ENCODE peak calls at places on chromosomes 1 and 21, in ten cellular contexts. B is transverse colon, E is H1, J is lower lobe of right lung, H is ovary, W is Peyer's patch, I is body of pancreas, K is RWPE1, L is astrocyte of the cerebellum, Y is AG09309. P is an unnamed sample.

GRCh38 chr1:59952065-59952464 is 25.5 kb upstream of the CYP2J2 start:
- DNase-seq in W (no peak), H (no peak), E (no peak), L (no peak), B (no peak), Y (no peak), K (no peak), J (no peak), I (no peak), P (no peak)

GRCh38 chr1:2583871-2584341 is 2.7 kb upstream of the PRXL2B start:
- DNase-seq in I (peak), W (no peak), H (no peak), B (peak), L (no peak), J (peak), K (no peak), E (no peak), Y (no peak), P (no peak)

GRCh38 chr1:222028151-222028550 is 286.3 kb upstream of the DUSP10 start:
- DNase-seq in H (no peak), I (no peak), J (no peak), E (no peak), K (no peak), Y (no peak), W (no peak), B (no peak), L (no peak), P (no peak)

GRCh38 chr1:115545096-115545720 is 96.6 kb upstream of the VANGL1 start:
- DNase-seq in K (no peak), I (no peak), Y (no peak), B (no peak), J (no peak), L (no peak), H (no peak), E (no peak), W (no peak), P (no peak)

GRCh38 chr1:115665746-115666145 is 24.0 kb downstream of the VANGL1 start:
- DNase-seq in H (no peak), J (no peak), B (no peak), W (no peak), L (no peak), Y (no peak), I (no peak), E (no peak), K (no peak), P (no peak)

GRCh38 chr21:45543371-45543709 is 1.1 kb upstream of the SLC19A1 start:
- DNase-seq in I (peak), B (no peak), W (no peak), E (no peak), Y (no peak), L (no peak), H (peak), K (no peak), J (peak), P (no peak)

GRCh38 chr1:236253918-236254637 is 27.7 kb downstream of the ERO1B start:
- DNase-seq in J (no peak), E (no peak), W (no peak), Y (no peak), B (no peak), K (no peak), H (no peak), L (no peak), I (no peak), P (no peak)

GRCh38 chr21:37043818-37044217 is 29.1 kb downstream of the PIGP start:
- DNase-seq in K (no peak), J (no peak), W (no peak), H (no peak), E (no peak), Y (no peak), I (no peak), B (no peak), L (no peak), P (no peak)

GRCh38 chr1:58908539-58909161 is 124.8 kb upstream of the JUN start:
- DNase-seq in K (no peak), W (no peak), H (no peak), B (no peak), E (no peak), J (no peak), L (no peak), I (no peak), Y (peak), P (no peak)

GRCh38 chr1:204081156-204081790 is 8.4 kb downstream of the SOX13 start:
- DNase-seq in J (no peak), K (no peak), B (no peak), L (no peak), E (no peak), Y (no peak), H (no peak), I (no peak), W (no peak), P (no peak)

GRCh38 chr1:25748531-25749205 is 51.3 kb upstream of the SELENON start:
- DNase-seq in L (no peak), H (no peak), I (no peak), B (no peak), W (no peak), Y (no peak), E (no peak), J (no peak), K (peak), P (no peak)

GRCh38 chr1:46300673-46301405 is 2.6 kb downstream of the LRRC41 start:
- DNase-seq in J (no peak), L (no peak), B (no peak), H (no peak), E (no peak), I (no peak), W (no peak), Y (no peak), K (no peak), P (no peak)

GRCh38 chr1:39063191-39063590 is 37.0 kb downstream of the NDUFS5 start:
- DNase-seq in H (no peak), E (no peak), J (peak), W (no peak), Y (no peak), K (no peak), L (no peak), I (no peak), B (no peak), P (no peak)

GRCh38 chr1:25556791-25557476 is 13.5 kb downstream of the LDLRAP1 start:
- DNase-seq in B (peak), E (no peak), H (no peak), J (no peak), K (peak), W (no peak), I (no peak), L (peak), Y (no peak), P (peak)

GRCh38 chr1:59705849-59706599 is 108.7 kb upstream of the HOOK1 start:
- DNase-seq in Y (peak), H (no peak), J (no peak), B (no peak), E (no peak), I (no peak), K (no peak), W (no peak), L (no peak), P (no peak)

GRCh38 chr1:43530483-43531452 is at the start of gene PTPRF:
- DNase-seq in E (peak), L (no peak), K (peak), H (peak), J (peak), I (peak), W (no peak), Y (no peak), B (peak), P (no peak)

GRCh38 chr1:59504281-59504680 is 207.4 kb downstream of the FGGY start:
- DNase-seq in B (no peak), H (no peak), W (no peak), I (no peak), E (no peak), J (no peak), L (no peak), K (no peak), Y (no peak), P (no peak)

GRCh38 chr1:53112861-53113260 is 29.6 kb downstream of the SLC1A7 start:
- DNase-seq in L (no peak), H (no peak), Y (no peak), E (no peak), K (no peak), W (no peak), B (no peak), I (no peak), J (no peak), P (no peak)

GRCh38 chr1:227131193-227131592 is 187.1 kb downstream of the CDC42BPA start:
- DNase-seq in E (no peak), W (no peak), J (no peak), K (peak), Y (peak), I (no peak), B (no peak), H (no peak), L (peak), P (no peak)

GRCh38 chr1:204408074-204408507 is 3.5 kb downstream of the PPP1R15B start:
- DNase-seq in K (peak), W (peak), H (peak), J (peak), E (peak), Y (no peak), L (peak), I (peak), B (peak), P (peak)

GRCh38 chr21:45299026-45299863 is 11.6 kb upstream of the POFUT2 start:
- DNase-seq in H (peak), L (no peak), W (no peak), J (peak), B (no peak), E (no peak), K (no peak), Y (no peak), I (peak), P (peak)

GRCh38 chr1:235671992-235672391 is 22.4 kb upstream of the GNG4 start:
- DNase-seq in K (no peak), I (no peak), E (no peak), H (no peak), W (no peak), Y (no peak), B (no peak), J (no peak), L (no peak), P (no peak)

GRCh38 chr1:54784066-54784465 is 17.1 kb downstream of the TTC22 start:
- DNase-seq in E (no peak), L (no peak), I (no peak), J (no peak), H (no peak), W (no peak), Y (no peak), B (no peak), K (no peak), P (no peak)

GRCh38 chr1:30317921-30318320 is 405.5 kb downstream of the MATN1 start:
- DNase-seq in L (no peak), B (no peak), Y (no peak), I (no peak), H (no peak), K (no peak), E (peak), W (no peak), J (no peak), P (peak)

GRCh38 chr1:227270554-227270953 is 47.7 kb downstream of the CDC42BPA start:
- DNase-seq in E (no peak), W (no peak), L (no peak), J (no peak), Y (no peak), B (no peak), I (no peak), H (no peak), K (no peak), P (no peak)

DNA sequence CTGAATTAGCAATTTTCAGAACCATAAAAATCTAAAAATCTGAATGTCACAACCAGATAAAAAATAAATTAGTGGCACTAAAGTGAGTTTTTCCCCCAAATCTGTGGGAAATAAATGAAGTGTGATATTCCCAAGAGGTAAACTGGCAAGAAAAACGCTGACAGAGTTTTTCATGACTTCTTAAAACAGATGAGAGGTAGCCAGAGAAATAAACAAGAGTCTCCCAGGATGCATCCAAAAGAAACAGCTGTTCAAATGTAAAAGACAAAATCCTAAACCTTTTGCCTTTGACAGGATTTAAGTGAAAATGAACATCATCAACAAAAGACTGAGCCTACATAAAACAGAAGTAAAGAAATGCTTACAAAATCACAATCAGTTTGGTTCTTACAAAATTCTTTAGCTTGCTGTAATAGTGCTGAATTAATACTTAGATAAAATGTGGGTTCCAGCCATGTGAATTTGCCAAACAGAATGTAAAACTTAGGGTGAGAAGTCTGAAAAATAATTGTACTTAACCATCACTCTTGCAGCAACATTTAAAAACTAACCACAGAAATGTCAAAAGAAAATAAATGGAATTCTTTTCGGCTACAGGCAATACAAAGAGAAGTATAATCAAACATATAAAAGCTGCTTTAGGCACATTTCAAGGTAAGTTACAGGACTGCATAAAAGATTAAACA is 133.6 kb downstream of the EIF4G3 start:
- DNase-seq in K (no peak), W (no peak), E (no peak), B (no peak), Y (peak), L (peak), I (no peak), J (no peak), H (no peak), P (no peak)
- TF ChIP-seq CTCF in K (no peak), W (no peak), E (no peak), B (no peak), Y (no peak), L (no peak), I (no peak), J (no peak), H (no peak), P (no peak)

GRCh38 chr1:50609508-50609907 is 186.3 kb upstream of the DMRTA2 start:
- DNase-seq in H (no peak), K (no peak), L (no peak), Y (no peak), E (no peak), B (no peak), I (no peak), W (no peak), J (no peak), P (no peak)

GRCh38 chr1:50604580-50604979 is 181.3 kb upstream of the DMRTA2 start:
- DNase-seq in E (no peak), I (no peak), B (no peak), L (no peak), Y (no peak), H (no peak), W (no peak), J (no peak), K (no peak), P (no peak)

GRCh38 chr1:50610563-50610962 is 187.3 kb upstream of the DMRTA2 start:
- DNase-seq in L (no peak), Y (no peak), E (no peak), W (no peak), K (no peak), H (no peak), I (no peak), J (no peak), B (no peak), P (no peak)

GRCh38 chr1:50603274-50604271 is 180.3 kb upstream of the DMRTA2 start:
- DNase-seq in K (peak), I (no peak), B (no peak), J (no peak), E (no peak), Y (peak), L (peak), H (no peak), W (no peak), P (no peak)

DNA sequence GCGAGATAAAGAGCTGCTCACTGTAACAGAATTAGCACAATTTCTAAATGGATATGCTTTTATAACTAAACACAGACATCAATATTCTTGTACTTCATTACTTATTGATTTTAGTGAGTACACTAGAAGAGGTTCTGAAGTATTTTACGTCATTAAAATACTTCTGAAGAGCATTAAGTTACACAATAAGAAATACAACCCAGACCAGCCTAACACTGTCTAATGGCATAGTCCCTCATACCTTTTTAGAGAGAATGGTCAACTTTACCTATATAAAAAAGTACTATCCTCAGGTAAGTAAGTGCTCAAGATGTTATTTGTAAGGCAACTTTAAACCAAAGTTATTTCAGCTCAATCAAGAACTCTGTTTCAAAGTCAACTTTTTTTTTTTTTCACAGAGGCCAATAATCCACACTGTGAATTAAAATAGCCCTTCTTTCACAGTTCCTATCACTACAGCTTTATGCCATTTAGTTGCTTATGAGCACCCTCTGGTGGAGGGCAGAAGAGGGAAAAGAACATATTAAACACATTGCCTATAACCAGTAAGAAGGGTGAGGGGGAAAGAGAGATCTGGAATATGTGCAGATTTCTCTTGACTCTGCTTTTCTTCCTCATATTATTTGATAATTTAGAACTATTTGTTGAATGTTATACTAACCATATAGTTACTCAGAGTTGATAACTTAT is 182.1 kb upstream of the DMRTA2 start:
- DNase-seq in H (no peak), E (no peak), J (no peak), Y (peak), W (no peak), K (peak), L (no peak), B (peak), I (no peak), P (no peak)
- TF ChIP-seq CTCF in H (no peak), E (peak), J (peak), Y (peak), W (peak), K (peak), L (peak), B (peak), I (peak), P (no peak)

GRCh38 chr1:118246646-118247045 is 61.6 kb upstream of the SPAG17 start:
- DNase-seq in L (no peak), B (no peak), H (no peak), E (no peak), I (no peak), Y (no peak), K (no peak), W (no peak), J (no peak), P (no peak)

GRCh38 chr1:118247593-118247992 is 62.6 kb upstream of the SPAG17 start:
- DNase-seq in W (no peak), H (no peak), K (peak), J (no peak), I (no peak), E (no peak), Y (no peak), L (no peak), B (no peak), P (no peak)

DNA sequence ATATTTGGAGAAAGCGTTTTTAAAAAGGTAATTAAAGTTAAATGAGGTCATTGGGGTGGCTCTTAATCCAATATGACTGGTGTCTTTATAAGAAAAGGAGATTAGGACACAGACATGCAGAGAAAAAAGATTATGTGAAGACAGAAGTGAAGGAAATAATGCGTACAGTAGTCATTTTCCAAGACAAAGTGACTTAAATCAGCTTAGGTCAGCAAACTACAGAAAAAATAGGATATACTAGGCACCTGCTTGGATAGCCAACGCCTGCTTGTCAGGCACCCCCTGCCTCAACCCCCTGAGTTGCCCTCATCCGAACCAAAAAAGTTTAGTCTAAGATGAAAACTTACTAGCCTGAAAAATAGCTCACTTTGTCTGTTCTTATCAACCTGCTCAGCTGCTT is 58.2 kb upstream of the SPAG17 start:
- DNase-seq in Y (no peak), B (no peak), W (no peak), L (no peak), H (no peak), J (no peak), K (no peak), E (no peak), I (no peak), P (no peak)
- TF ChIP-seq CTCF in Y (no peak), B (no peak), W (no peak), L (no peak), H (no peak), J (no peak), K (no peak), E (no peak), I (no peak), P (no peak)

GRCh38 chr1:244171241-244171985 is 120.3 kb downstream of the ZBTB18 start:
- DNase-seq in B (no peak), J (no peak), L (no peak), I (peak), H (no peak), Y (no peak), W (no peak), E (no peak), K (no peak), P (no peak)
- TF ChIP-seq CTCF in B (no peak), J (no peak), L (no peak), I (no peak), H (no peak), Y (no peak), W (no peak), E (no peak), K (no peak), P (no peak)

GRCh38 chr1:12339410-12339809 is 109.6 kb downstream of the VPS13D start:
- DNase-seq in J (no peak), I (no peak), W (no peak), Y (no peak), H (no peak), K (no peak), E (no peak), L (no peak), B (no peak), P (no peak)
- TF ChIP-seq CTCF in J (no peak), I (peak), W (no peak), Y (peak), H (no peak), K (no peak), E (peak), L (peak), B (no peak), P (no peak)

DNA sequence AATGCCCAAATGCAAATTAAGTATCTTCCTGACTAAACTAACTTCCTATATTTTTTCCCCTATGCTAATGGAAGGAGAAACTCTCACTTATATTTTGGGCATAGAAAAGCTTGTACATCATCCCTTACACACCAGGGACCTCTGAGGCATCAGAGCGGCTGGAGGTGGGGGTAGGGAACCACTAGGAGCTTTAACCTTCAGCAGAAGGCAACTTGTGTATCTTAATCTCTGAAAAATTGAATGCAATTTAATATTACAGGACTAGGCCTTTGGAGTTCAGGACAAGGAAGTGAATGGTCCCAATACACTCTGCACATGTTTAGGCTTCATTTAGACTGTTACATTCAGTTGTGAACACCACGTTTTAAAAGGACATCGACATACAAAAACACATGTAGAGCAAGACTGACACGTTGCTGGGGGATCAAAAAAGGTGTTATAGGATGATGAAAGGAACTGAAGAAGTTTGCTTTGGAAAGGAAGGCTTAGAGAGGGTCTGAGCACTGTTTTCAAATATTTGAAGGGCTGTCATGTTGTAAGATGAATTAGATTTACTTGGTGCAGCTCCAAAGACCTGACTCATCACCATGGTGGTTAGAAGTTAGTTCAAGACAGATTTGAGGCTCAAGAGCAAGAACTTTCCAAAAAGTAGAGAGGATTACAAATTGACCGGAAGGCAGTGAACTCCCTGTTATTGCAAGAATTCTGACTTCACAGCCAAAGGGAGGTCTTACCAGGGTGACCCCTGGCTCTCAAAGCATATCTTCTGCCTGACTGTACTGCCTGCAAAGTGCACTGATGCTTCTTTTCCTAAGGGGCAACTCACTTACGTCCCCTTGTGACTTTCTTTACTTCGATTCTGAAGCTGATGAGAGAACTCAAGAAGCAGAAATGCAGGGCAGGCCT is 86.1 kb downstream of the NAV1 start:
- DNase-seq in B (no peak), Y (peak), L (peak), W (no peak), J (no peak), E (no peak), I (no peak), H (no peak), K (no peak), P (no peak)
- TF ChIP-seq CTCF in B (no peak), Y (peak), L (peak), W (no peak), J (no peak), E (no peak), I (no peak), H (no peak), K (no peak), P (no peak)

GRCh38 chr1:155966135-155966534 is 12.2 kb downstream of the ARHGEF2 start:
- DNase-seq in I (no peak), J (no peak), L (no peak), W (no peak), K (no peak), Y (no peak), H (no peak), B (no peak), E (no peak), P (no peak)
- TF ChIP-seq CTCF in I (peak), J (no peak), L (peak), W (no peak), K (no peak), Y (peak), H (no peak), B (no peak), E (peak), P (no peak)

P was measured in CD8-positive, alpha-beta T cell.